ENCODE peak calls at places on chromosomes 1 and 21, in eight cellular contexts. D is lower lobe of right lung; G is NCI-H1436; N is skeletal muscle cell; C is activated CD4-positive, alpha-beta T cell treated with anti-CD3 and anti-CD28 coated beads, Interleukin-2, amount 10 ng/mL, durations not matched to agents 7 days and 5 days; B is M059J; Z is NCI-H1105; V is amygdala. K is an unnamed sample.

GRCh38 chr1:154940213-154940879 is 3.8 kb upstream of the PMVK start:
- DNase-seq in D (no peak), G (no peak), N (no peak), C (no peak), B (no peak), Z (no peak), V (no peak), K (no peak)

GRCh38 chr1:153945131-153945794 is 1.3 kb downstream of the DENND4B start:
- DNase-seq in D (peak), G (no peak), N (no peak), C (peak), B (peak), Z (no peak), V (no peak), K (peak)

GRCh38 chr1:1429671-1430073 is 5.8 kb upstream of the VWA1 start:
- DNase-seq in D (no peak), G (no peak), N (no peak), C (no peak), B (no peak), Z (no peak), V (no peak), K (no peak)

GRCh38 chr21:41410767-41411448 is 15.1 kb upstream of the MX1 start:
- DNase-seq in D (no peak), G (no peak), N (no peak), C (no peak), B (peak), Z (no peak), V (no peak), K (no peak)

GRCh38 chr1:1063945-1064831 is 9.9 kb downstream of the RNF223 start:
- DNase-seq in D (peak), G (no peak), N (peak), C (peak), B (peak), Z (peak), V (no peak), K (peak)

GRCh38 chr1:167689569-167689925 is 32.2 kb upstream of the MPZL1 start:
- DNase-seq in D (no peak), G (no peak), N (no peak), C (no peak), B (peak), Z (no peak), V (no peak), K (no peak)

GRCh38 chr1:98669355-98670296 is 8.1 kb downstream of the SNX7 start:
- DNase-seq in D (no peak), G (no peak), N (no peak), C (no peak), B (no peak), Z (no peak), V (no peak), K (no peak)

GRCh38 chr1:53574621-53575020 is 115.4 kb downstream of the DMRTB1 start:
- DNase-seq in D (no peak), G (no peak), N (no peak), C (no peak), B (no peak), Z (no peak), V (no peak), K (no peak)

GRCh38 chr21:39156024-39156423 is 27.2 kb downstream of the PSMG1 start:
- DNase-seq in D (no peak), G (no peak), N (no peak), C (no peak), B (peak), Z (no peak), V (no peak), K (no peak)

GRCh38 chr1:172398193-172398592 is 22.3 kb upstream of the C1orf105 start:
- DNase-seq in D (no peak), G (no peak), N (peak), C (no peak), B (no peak), Z (no peak), V (no peak), K (peak)

GRCh38 chr1:90616395-90616794 is 100.7 kb downstream of the BARHL2 start:
- DNase-seq in D (no peak), G (no peak), N (no peak), C (no peak), B (peak), Z (peak), V (no peak), K (no peak)

GRCh38 chr1:55347786-55348185 is 132.6 kb upstream of the USP24 start:
- DNase-seq in D (no peak), G (no peak), N (no peak), C (no peak), B (no peak), Z (no peak), V (no peak), K (no peak)

GRCh38 chr1:15322648-15323350 is 75.8 kb downstream of the FHAD1 start:
- DNase-seq in D (no peak), G (no peak), N (no peak), C (no peak), B (peak), Z (no peak), V (no peak), K (no peak)

GRCh38 chr1:195328102-195328501 is 1280.1 kb downstream of the KCNT2 start:
- DNase-seq in D (no peak), G (no peak), N (no peak), C (no peak), B (no peak), Z (no peak), V (no peak), K (no peak)

GRCh38 chr21:45935628-45936027 is 45.9 kb upstream of the COL6A1 start:
- DNase-seq in D (no peak), G (no peak), N (peak), C (no peak), B (peak), Z (no peak), V (no peak), K (no peak)

GRCh38 chr1:161069731-161070270 is at the start of gene ARHGAP30:
- DNase-seq in D (peak), G (no peak), N (no peak), C (peak), B (peak), Z (no peak), V (no peak), K (peak)

GRCh38 chr21:34348890-34349519 is 14.8 kb upstream of the KCNE2 start:
- DNase-seq in D (no peak), G (no peak), N (no peak), C (no peak), B (no peak), Z (no peak), V (no peak), K (no peak)

GRCh38 chr21:46120301-46121285 is 22.7 kb downstream of the COL6A2 start:
- DNase-seq in D (peak), G (no peak), N (no peak), C (no peak), B (no peak), Z (no peak), V (no peak), K (no peak)

K was measured in GM06990.